ENCODE peak calls at places on chromosomes 11 and 22, in nine cellular contexts. Y is HCT116, E is GM23248, X is neural progenitor cell, A is SK-N-SH, D is OCI-LY7, I is hepatocyte, Z is GM23338, H is PC-3. F is an unnamed sample.

GRCh38 chr11:44680982-44681597 is 45.7 kb upstream of the TSPAN18 start:
- DNase-seq in Y (no peak), E (peak; percentile 22), X (no peak), A (no peak), D (no peak), I (peak; percentile 33), Z (peak; percentile 33), H (peak; percentile 26), F (peak; percentile 67)

GRCh38 chr11:62336949-62337681 is at the start of gene ASRGL1:
- DNase-seq in Y (peak; percentile 43), E (peak; percentile 77), X (peak; percentile 91), A (peak; percentile 91), D (peak; percentile 82), I (peak; percentile 91), Z (peak; percentile 96), H (peak; percentile 86), F (peak; percentile 92)

GRCh38 chr11:96284401-96284800 is 58.6 kb downstream of the MAML2 start:
- DNase-seq in Y (no peak), E (no peak), X (no peak), A (no peak), D (no peak), I (no peak), Z (no peak), H (no peak), F (no peak)

GRCh38 chr22:23305922-23306374 is 125.6 kb downstream of the BCR start:
- DNase-seq in Y (no peak), E (peak; percentile 69), X (no peak), A (peak; percentile 75), D (no peak), I (peak; percentile 69), Z (no peak), H (no peak), F (no peak)

GRCh38 chr11:25163421-25163820 is 666.6 kb downstream of the LUZP2 start:
- DNase-seq in Y (no peak), E (no peak), X (no peak), A (no peak), D (no peak), I (no peak), Z (no peak), H (no peak), F (no peak)

GRCh38 chr22:42814616-42815015 is 42.5 kb downstream of the ARFGAP3 start:
- DNase-seq in Y (no peak), E (no peak), X (no peak), A (no peak), D (no peak), I (no peak), Z (no peak), H (no peak), F (no peak)

GRCh38 chr11:6420677-6421076 is 1.8 kb upstream of the APBB1 start:
- DNase-seq in Y (no peak), E (no peak), X (no peak), A (no peak), D (no peak), I (no peak), Z (no peak), H (no peak), F (no peak)

GRCh38 chr22:44550666-44551491 is 52.8 kb upstream of the RTL6 start:
- DNase-seq in Y (no peak), E (peak; percentile 97), X (no peak), A (no peak), D (no peak), I (peak; percentile 73), Z (no peak), H (peak; percentile 76), F (no peak)

GRCh38 chr11:133835258-133836075 is 9.8 kb downstream of the SPATA19 start:
- DNase-seq in Y (peak; percentile 47), E (peak; percentile 66), X (peak; percentile 82), A (peak; percentile 79), D (peak; percentile 31), I (peak; percentile 77), Z (peak; percentile 86), H (peak; percentile 65), F (no peak)

GRCh38 chr22:26394787-26395186 is 34.3 kb upstream of the ASPHD2 start:
- DNase-seq in Y (no peak), E (no peak), X (peak; percentile 83), A (no peak), D (no peak), I (no peak), Z (peak; percentile 66), H (no peak), F (no peak)

GRCh38 chr11:65917434-65918210 is 1.2 kb downstream of the C11orf68 start:
- DNase-seq in Y (no peak), E (peak; percentile 54), X (no peak), A (no peak), D (no peak), I (no peak), Z (no peak), H (peak; percentile 36), F (no peak)

GRCh38 chr11:117750916-117751773 is 45.9 kb downstream of the DSCAML1 start:
- DNase-seq in Y (no peak), E (no peak), X (no peak), A (no peak), D (no peak), I (no peak), Z (no peak), H (no peak), F (no peak)

GRCh38 chr11:69361048-69361447 is 67.1 kb downstream of the MYEOV start:
- DNase-seq in Y (no peak), E (no peak), X (no peak), A (no peak), D (no peak), I (no peak), Z (no peak), H (no peak), F (no peak)

GRCh38 chr22:49960967-49961600 is 512 bp downstream of the PIM3 start:
- DNase-seq in Y (no peak), E (peak; percentile 76), X (peak; percentile 56), A (peak; percentile 66), D (peak; percentile 65), I (peak; percentile 68), Z (peak; percentile 56), H (peak; percentile 47), F (peak; percentile 40)

GRCh38 chr11:1827095-1827797 is 7.5 kb upstream of the SYT8 start:
- DNase-seq in Y (no peak), E (peak; percentile 88), X (no peak), A (peak; percentile 89), D (no peak), I (peak; percentile 76), Z (no peak), H (peak; percentile 90), F (no peak)

GRCh38 chr11:98979212-98979611 is 41.5 kb upstream of the CNTN5 start:
- DNase-seq in Y (no peak), E (no peak), X (peak; percentile 22), A (no peak), D (no peak), I (no peak), Z (no peak), H (no peak), F (no peak)

GRCh38 chr11:36195496-36196346 is 93.5 kb downstream of the COMMD9 start:
- DNase-seq in Y (no peak), E (no peak), X (no peak), A (peak; percentile 73), D (no peak), I (peak; percentile 26), Z (no peak), H (no peak), F (no peak)

GRCh38 chr11:65078151-65078550 is 5.7 kb downstream of the CDCA5 start:
- DNase-seq in Y (peak; percentile 29), E (peak; percentile 46), X (peak; percentile 57), A (peak; percentile 68), D (peak; percentile 71), I (peak; percentile 76), Z (peak; percentile 80), H (peak; percentile 69), F (peak; percentile 65)

GRCh38 chr22:33083212-33083611 is 25.0 kb upstream of the SYN3 start:
- DNase-seq in Y (no peak), E (peak; percentile 6), X (no peak), A (no peak), D (peak; percentile 52), I (no peak), Z (peak; percentile 36), H (peak; percentile 17), F (peak; percentile 43)

GRCh38 chr22:35769974-35770373 is 52.3 kb downstream of the APOL5 start:
- DNase-seq in Y (no peak), E (no peak), X (no peak), A (no peak), D (no peak), I (no peak), Z (no peak), H (no peak), F (no peak)
- TF ChIP-seq EZH2phosphoT487 in Y (no peak), E (no peak), X (no peak), A (no peak), D (no peak), I (no peak), Z (no peak), H (no peak), F (no peak)

GRCh38 chr11:125489166-125489565 is 6.9 kb downstream of the FEZ1 start:
- DNase-seq in Y (no peak), E (no peak), X (no peak), A (no peak), D (no peak), I (no peak), Z (no peak), H (peak; percentile 10), F (peak; percentile 82)
- H3K27ac ChIP-seq in Y (no peak overlapping the region), E (no peak overlapping the region), X (no peak overlapping the region), A (no peak overlapping the region), D (no peak overlapping the region), I (no peak overlapping the region), Z (no peak overlapping the region), H (no peak overlapping the region), F (no peak overlapping the region)

GRCh38 chr11:73746701-73747100 is 14.2 kb downstream of the RAB6A start:
- DNase-seq in Y (no peak), E (no peak), X (no peak), A (no peak), D (no peak), I (no peak), Z (no peak), H (no peak), F (no peak)

GRCh38 chr11:73747762-73748161 is 13.1 kb downstream of the RAB6A start:
- DNase-seq in Y (no peak), E (no peak), X (no peak), A (no peak), D (no peak), I (no peak), Z (no peak), H (no peak), F (no peak)

GRCh38 chr11:73750238-73750637 is 10.6 kb downstream of the RAB6A start:
- DNase-seq in Y (no peak), E (no peak), X (no peak), A (no peak), D (no peak), I (no peak), Z (no peak), H (no peak), F (no peak)

GRCh38 chr11:73749118-73749517 is 11.8 kb downstream of the RAB6A start:
- DNase-seq in Y (no peak), E (no peak), X (no peak), A (no peak), D (no peak), I (no peak), Z (no peak), H (no peak), F (no peak)

GRCh38 chr11:73748300-73748699 is 12.6 kb downstream of the RAB6A start:
- DNase-seq in Y (no peak), E (no peak), X (no peak), A (no peak), D (no peak), I (no peak), Z (no peak), H (no peak), F (no peak)
- TF ChIP-seq EZH2phosphoT487 in Y (no peak), E (no peak), X (no peak), A (no peak), D (no peak), I (no peak), Z (no peak), H (no peak), F (no peak)

GRCh38 chr22:45996241-45997076 is 19.5 kb upstream of the WNT7B start:
- DNase-seq in Y (no peak), E (peak; percentile 94), X (no peak), A (no peak), D (no peak), I (no peak), Z (no peak), H (no peak), F (no peak)
- H3K27ac ChIP-seq in Y (no peak overlapping the region), E (peak overlapping the region; percentile 96), X (no peak overlapping the region), A (peak overlapping the region; percentile 97), D (no peak overlapping the region), I (no peak overlapping the region), Z (no peak overlapping the region), H (no peak overlapping the region), F (no peak overlapping the region)

F was measured in MM.1S.